ENCODE peak calls at places on chromosomes 11 and 22, in nine cellular contexts. W, V, Y, B, M, O, E, P and J are unnamed samples.

GRCh38 chr11:117176186-117176585 is 2.4 kb upstream of the SIDT2 start:
- DNase-seq in W (no peak), V (no peak), Y (no peak), B (peak), M (no peak), O (no peak), E (no peak), P (no peak), J (no peak)

GRCh38 chr11:116853461-116854073 is 16.1 kb upstream of the APOA1 start:
- DNase-seq in W (no peak), V (peak), Y (no peak), B (no peak), M (no peak), O (peak), E (no peak), P (no peak), J (no peak)

GRCh38 chr11:88367310-88367709 is 29.8 kb upstream of the CTSC start:
- DNase-seq in W (no peak), V (no peak), Y (no peak), B (no peak), M (no peak), O (no peak), E (no peak), P (no peak), J (no peak)

GRCh38 chr11:93197383-93198220 is at the start of gene SLC36A4:
- DNase-seq in W (peak), V (peak), Y (peak), B (peak), M (peak), O (peak), E (peak), P (peak), J (peak)

GRCh38 chr11:98110030-98110429 is 910.7 kb upstream of the CNTN5 start:
- DNase-seq in W (no peak), V (no peak), Y (no peak), B (no peak), M (no peak), O (no peak), E (no peak), P (no peak), J (no peak)

GRCh38 chr22:23522642-23523251 is 57.3 kb downstream of the IGLL1 start:
- DNase-seq in W (no peak), V (no peak), Y (no peak), B (no peak), M (no peak), O (no peak), E (no peak), P (peak), J (no peak)

GRCh38 chr22:50072714-50073538 is 12.3 kb downstream of the MLC1 start:
- DNase-seq in W (no peak), V (no peak), Y (peak), B (no peak), M (no peak), O (no peak), E (no peak), P (no peak), J (no peak)

GRCh38 chr11:126354631-126355323 is 709 bp upstream of the ST3GAL4 start:
- DNase-seq in W (no peak), V (no peak), Y (no peak), B (no peak), M (no peak), O (peak), E (no peak), P (no peak), J (no peak)

GRCh38 chr11:64893194-64894069 is 15.0 kb upstream of the EHD1 start:
- DNase-seq in W (peak), V (no peak), Y (no peak), B (no peak), M (no peak), O (no peak), E (no peak), P (peak), J (no peak)

GRCh38 chr11:824292-824880 is 3.3 kb upstream of the CRACR2B start:
- DNase-seq in W (peak), V (no peak), Y (no peak), B (no peak), M (no peak), O (no peak), E (no peak), P (no peak), J (no peak)

GRCh38 chr11:64173616-64174355 is 7.9 kb upstream of the MACROD1 start:
- DNase-seq in W (no peak), V (no peak), Y (no peak), B (no peak), M (no peak), O (no peak), E (no peak), P (no peak), J (no peak)

GRCh38 chr11:111718436-111719325 is 47.5 kb downstream of the PPP2R1B start:
- DNase-seq in W (no peak), V (no peak), Y (no peak), B (peak), M (no peak), O (no peak), E (no peak), P (no peak), J (no peak)

GRCh38 chr11:72735495-72736027 is 16.6 kb downstream of the ARAP1 start:
- DNase-seq in W (no peak), V (no peak), Y (peak), B (no peak), M (peak), O (no peak), E (no peak), P (no peak), J (no peak)

GRCh38 chr11:112042161-112042960 is 17.2 kb downstream of the DLAT start:
- DNase-seq in W (no peak), V (no peak), Y (no peak), B (no peak), M (no peak), O (no peak), E (no peak), P (no peak), J (no peak)

GRCh38 chr11:10087186-10087585 is 206.8 kb downstream of the SBF2 start:
- DNase-seq in W (no peak), V (no peak), Y (no peak), B (no peak), M (no peak), O (no peak), E (no peak), P (no peak), J (no peak)

DNA sequence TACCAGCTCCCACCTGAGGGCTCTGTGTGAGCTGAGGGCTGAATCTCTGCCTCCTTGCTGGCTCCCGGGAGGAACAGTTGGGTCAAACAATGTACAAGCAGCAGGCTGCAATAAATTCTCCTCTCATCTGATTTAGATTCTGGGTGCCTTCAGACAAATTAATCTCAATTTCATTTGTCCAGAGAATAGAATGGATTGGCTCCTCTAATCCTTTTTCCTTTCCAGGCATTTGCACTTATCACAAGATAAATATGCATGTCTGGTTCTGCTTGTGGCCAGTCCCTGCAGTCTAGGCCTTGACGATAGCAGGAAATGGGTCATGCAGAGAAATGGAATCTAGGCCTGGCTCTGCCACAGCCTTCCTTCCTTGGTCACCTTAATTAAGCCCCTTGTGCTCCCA is 28.7 kb downstream of the UPB1 start:
- DNase-seq in W (no peak), V (no peak), Y (no peak), B (no peak), M (no peak), O (no peak), E (no peak), P (no peak), J (no peak)
- H3K27ac ChIP-seq in W (peak), V (no peak), Y (no peak), B (no peak), M (no peak), O (no peak), E (no peak), P (no peak), J (no peak)

GRCh38 chr11:69439127-69439526 is 42.3 kb upstream of the LINC01488 start:
- DNase-seq in W (no peak), V (no peak), Y (peak), B (no peak), M (peak), O (no peak), E (no peak), P (peak), J (no peak)

GRCh38 chr11:69442807-69443137 is 38.7 kb upstream of the LINC01488 start:
- DNase-seq in W (peak), V (no peak), Y (peak), B (peak), M (peak), O (no peak), E (no peak), P (no peak), J (no peak)

GRCh38 chr11:69439651-69440464 is 41.6 kb upstream of the LINC01488 start:
- DNase-seq in W (no peak), V (no peak), Y (no peak), B (no peak), M (no peak), O (no peak), E (no peak), P (no peak), J (no peak)

GRCh38 chr11:69442012-69442806 is 39.3 kb upstream of the LINC01488 start:
- DNase-seq in W (no peak), V (no peak), Y (peak), B (no peak), M (no peak), O (no peak), E (no peak), P (no peak), J (no peak)

GRCh38 chr11:69440876-69441275 is 40.6 kb upstream of the LINC01488 start:
- DNase-seq in W (no peak), V (no peak), Y (no peak), B (no peak), M (no peak), O (no peak), E (no peak), P (no peak), J (no peak)
- H3K27ac ChIP-seq in W (no peak), V (no peak), Y (no peak), B (no peak), M (no peak), O (no peak), E (no peak), P (no peak), J (no peak)

DNA sequence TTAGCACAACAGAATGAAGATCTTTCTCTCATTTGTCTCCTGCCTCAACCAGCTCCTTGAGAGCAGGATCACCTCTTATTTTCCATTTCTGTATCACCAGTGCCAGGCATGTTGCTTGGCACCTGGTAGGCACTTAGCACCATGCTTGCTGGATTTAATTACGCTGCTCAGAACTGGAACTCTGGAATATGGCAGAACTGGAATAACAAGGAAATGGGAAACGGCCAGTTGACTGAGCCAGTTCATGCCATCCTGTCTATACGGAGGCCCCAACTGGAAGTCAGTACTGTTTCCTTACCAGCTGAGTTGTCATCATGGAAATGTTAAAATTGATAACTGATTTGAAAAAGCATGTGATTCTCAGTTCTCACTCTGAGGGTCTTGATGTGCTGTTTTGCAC is 69.5 kb upstream of the YWHAH start:
- DNase-seq in W (no peak), V (no peak), Y (no peak), B (no peak), M (no peak), O (no peak), E (no peak), P (no peak), J (no peak)
- H3K27ac ChIP-seq in W (no peak), V (no peak), Y (no peak), B (no peak), M (no peak), O (no peak), E (no peak), P (no peak), J (no peak)

DNA sequence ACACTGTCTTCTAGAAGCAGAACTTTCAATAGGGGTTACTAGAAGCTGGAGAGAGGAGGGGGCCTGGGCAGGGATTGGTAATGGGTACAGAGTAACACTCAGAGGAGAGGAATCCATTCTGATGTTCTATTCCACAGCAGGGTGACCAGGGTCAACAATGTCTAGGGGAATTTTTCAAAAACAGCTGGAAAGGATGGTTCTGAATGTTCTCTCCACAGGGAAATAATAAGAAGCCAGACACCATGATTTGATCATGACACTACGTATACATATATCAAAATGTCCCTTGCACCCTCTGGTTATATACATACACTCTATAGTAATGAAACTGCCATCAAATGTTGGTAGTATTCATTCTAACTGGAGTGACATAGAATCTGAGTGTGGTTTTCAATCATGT is 111.2 kb upstream of the TOP3B start:
- DNase-seq in W (no peak), V (no peak), Y (no peak), B (no peak), M (no peak), O (no peak), E (no peak), P (no peak), J (no peak)
- H3K27ac ChIP-seq in W (no peak), V (no peak), Y (no peak), B (no peak), M (no peak), O (no peak), E (no peak), P (no peak), J (no peak)

GRCh38 chr11:110295086-110295485 is 1.3 kb downstream of the RDX start:
- DNase-seq in W (no peak), V (no peak), Y (no peak), B (no peak), M (no peak), O (no peak), E (no peak), P (no peak), J (no peak)

GRCh38 chr11:110296226-110297081 is at the start of gene RDX:
- DNase-seq in W (peak), V (peak), Y (peak), B (peak), M (peak), O (peak), E (peak), P (peak), J (no peak)

GRCh38 chr11:110294509-110294908 is 1.9 kb downstream of the RDX start:
- DNase-seq in W (no peak), V (no peak), Y (no peak), B (no peak), M (no peak), O (no peak), E (no peak), P (no peak), J (no peak)

GRCh38 chr11:110297082-110297725 is 790 bp upstream of the RDX start:
- DNase-seq in W (no peak), V (no peak), Y (peak), B (no peak), M (no peak), O (no peak), E (no peak), P (no peak), J (no peak)

DNA sequence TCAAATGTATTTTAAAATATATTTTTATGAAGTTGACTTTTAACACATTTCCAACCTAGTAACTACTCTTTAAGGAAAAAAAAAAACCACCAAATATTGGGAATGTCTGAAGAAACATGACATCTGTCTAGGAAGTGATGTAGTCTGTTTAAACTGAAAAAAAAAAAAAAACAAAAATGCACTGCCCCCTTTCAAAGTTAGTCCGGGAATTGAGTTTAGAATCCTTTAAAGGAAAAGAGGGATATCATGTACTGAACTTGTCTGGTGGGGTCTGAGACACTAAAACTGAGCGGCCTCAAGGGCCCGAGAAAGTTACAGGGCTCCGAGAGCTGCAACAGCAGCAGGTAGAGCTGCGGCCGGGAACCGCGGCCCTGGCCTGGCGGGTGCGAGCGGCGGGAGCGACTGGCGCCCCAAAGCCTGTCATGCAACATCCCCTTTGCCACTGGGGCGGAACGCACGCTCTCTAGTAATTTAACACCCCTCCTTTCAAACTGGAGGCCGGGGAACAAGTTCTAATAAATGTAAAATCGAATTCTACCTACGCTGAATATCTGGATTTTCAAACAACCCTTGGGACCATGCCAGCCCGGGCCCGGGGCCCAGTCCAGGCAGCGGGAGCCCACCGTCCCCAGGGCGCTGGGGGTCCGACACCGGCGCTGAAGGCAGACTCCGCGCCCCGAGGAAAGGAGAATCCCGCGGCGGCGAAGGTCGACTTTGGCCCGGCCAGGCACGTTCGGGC is 758 bp downstream of the RDX start:
- DNase-seq in W (peak), V (peak), Y (peak), B (peak), M (peak), O (peak), E (peak), P (peak), J (no peak)
- H3K27ac ChIP-seq in W (peak), V (no peak), Y (peak), B (peak), M (no peak), O (peak), E (peak), P (peak), J (peak)

DNA sequence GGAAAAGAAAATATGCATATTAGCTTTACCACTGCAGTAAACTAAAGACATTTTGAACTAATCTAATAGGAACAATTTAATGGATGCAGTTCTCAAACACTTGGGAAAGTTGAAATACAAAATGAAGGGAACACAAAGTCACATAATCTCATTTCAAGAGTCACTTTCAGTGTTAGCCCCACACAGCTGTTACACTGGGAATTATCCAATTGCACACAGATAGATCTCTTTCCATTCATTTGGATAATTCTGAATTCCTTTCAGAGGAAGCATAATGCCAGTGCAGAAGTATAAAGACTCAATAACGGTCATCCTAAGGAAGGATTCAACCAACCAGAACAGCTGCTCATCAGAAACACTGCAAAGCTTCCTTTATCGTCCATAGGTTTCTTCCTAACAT is 173.3 kb downstream of the GRIA4 start:
- DNase-seq in W (no peak), V (no peak), Y (no peak), B (no peak), M (no peak), O (no peak), E (no peak), P (no peak), J (no peak)
- H3K27ac ChIP-seq in W (no peak), V (no peak), Y (no peak), B (no peak), M (no peak), O (no peak), E (peak), P (no peak), J (no peak)

GRCh38 chr22:46631113-46631512 is 10.9 kb downstream of the GRAMD4 start:
- DNase-seq in W (no peak), V (no peak), Y (no peak), B (no peak), M (no peak), O (no peak), E (no peak), P (no peak), J (no peak)

GRCh38 chr22:46629291-46629690 is 9.1 kb downstream of the GRAMD4 start:
- DNase-seq in W (no peak), V (no peak), Y (no peak), B (no peak), M (no peak), O (no peak), E (no peak), P (no peak), J (no peak)

GRCh38 chr22:46627806-46628482 is 7.8 kb downstream of the GRAMD4 start:
- DNase-seq in W (no peak), V (no peak), Y (no peak), B (no peak), M (no peak), O (no peak), E (no peak), P (no peak), J (no peak)

GRCh38 chr22:46626911-46627805 is 7.0 kb downstream of the GRAMD4 start:
- DNase-seq in W (no peak), V (no peak), Y (peak), B (peak), M (peak), O (no peak), E (no peak), P (no peak), J (no peak)

GRCh38 chr22:46628756-46629155 is 8.6 kb downstream of the GRAMD4 start:
- DNase-seq in W (no peak), V (no peak), Y (no peak), B (no peak), M (no peak), O (no peak), E (no peak), P (no peak), J (no peak)
- H3K27ac ChIP-seq in W (no peak), V (no peak), Y (no peak), B (no peak), M (no peak), O (no peak), E (no peak), P (no peak), J (no peak)

DNA sequence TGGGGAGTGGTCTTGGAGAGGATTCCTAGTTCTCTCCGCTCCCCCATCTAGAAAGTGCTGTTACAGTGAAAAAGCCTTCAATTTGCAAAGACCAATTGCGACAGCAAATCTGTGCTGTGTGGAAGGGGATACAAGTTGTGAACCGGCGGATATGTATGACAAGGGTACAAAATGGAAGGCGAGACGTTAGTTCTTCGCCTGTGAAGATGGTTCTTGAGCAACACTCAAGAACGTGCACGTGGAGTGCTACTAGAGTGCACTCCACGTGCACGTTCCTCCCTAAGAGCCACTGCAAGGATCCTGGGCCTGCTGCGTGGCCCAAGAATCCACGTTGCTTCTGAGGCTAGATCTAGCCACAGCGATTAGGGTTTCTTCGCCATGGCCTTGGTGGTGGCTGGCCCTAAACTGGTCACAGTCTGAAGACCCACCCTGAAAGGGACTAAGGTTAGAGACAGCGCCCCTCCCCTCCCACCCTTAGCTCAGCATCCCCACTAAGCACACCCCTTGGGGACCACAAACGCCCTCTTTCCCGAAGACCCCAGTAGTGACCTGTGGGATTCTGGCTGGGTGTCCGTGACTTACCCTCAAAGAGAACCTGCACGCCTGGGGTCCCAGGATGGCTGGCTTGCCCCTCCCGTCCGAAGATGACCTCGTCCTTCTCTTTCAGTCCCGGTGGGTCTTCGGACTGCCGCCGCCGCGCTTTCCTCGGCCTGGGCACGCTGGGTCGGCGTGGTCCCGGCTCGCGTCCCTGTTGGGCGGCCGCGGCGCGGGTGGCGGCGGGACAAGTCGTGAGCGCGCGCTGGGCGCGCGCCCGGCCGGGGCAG is 519 bp upstream of the PDE3B start:
- DNase-seq in W (no peak), V (no peak), Y (peak), B (no peak), M (no peak), O (no peak), E (peak), P (no peak), J (no peak)
- H3K27ac ChIP-seq in W (peak), V (no peak), Y (no peak), B (peak), M (no peak), O (no peak), E (no peak), P (peak), J (peak)